ENCODE peak calls at places on chromosomes 16 and 17, in eight cellular contexts. L is D341Med; Y is Daoy; A is HAP-1; F is WTC11; I is NCI-H1092 treated with DMSO at 0.1 percent for 48 hours; S is stimulated activated CD8-positive, alpha-beta memory T cell treated with anti-CD3 and anti-CD28 coated beads, Interleukin-7, amount 100 ng/mL, for 1 hour; C is activated effector memory CD4-positive, alpha-beta T cell treated with Interleukin-2 at 50 U/mL for 16 hours. V is an unnamed sample.

GRCh38 chr17:17322516-17323510 is 19.6 kb downstream of the NT5M start:
- DNase-seq in F (no peak), I (no peak), A (no peak), Y (no peak), C (no peak), S (no peak), L (no peak), V (no peak)

GRCh38 chr16:4450921-4451619 is 23.4 kb downstream of the NMRAL1 start:
- DNase-seq in A (no peak), I (no peak), F (no peak), Y (no peak), C (no peak), L (peak; percentile 73), S (no peak), V (no peak)

GRCh38 chr17:50129946-50130777 is at the start of gene SAMD14:
- DNase-seq in I (no peak), F (no peak), Y (peak; percentile 41), L (peak; percentile 81), S (no peak), A (no peak), C (no peak), V (no peak)

GRCh38 chr16:58733671-58734458 is at the start of gene GOT2:
- DNase-seq in S (peak; percentile 62), F (peak; percentile 83), L (peak; percentile 90), A (peak; percentile 84), I (peak; percentile 87), C (peak; percentile 74), Y (peak; percentile 90), V (peak; percentile 82)

GRCh38 chr16:23343643-23344612 is 41.8 kb downstream of the SCNN1B start:
- DNase-seq in L (no peak), Y (no peak), S (no peak), C (no peak), A (no peak), F (no peak), I (no peak), V (no peak)

GRCh38 chr17:81206166-81206565 is 16.6 kb downstream of the CEP131 start:
- DNase-seq in A (no peak), I (no peak), S (no peak), F (no peak), L (peak; percentile 75), Y (no peak), C (no peak), V (no peak)

GRCh38 chr17:13003454-13003851 is 14.4 kb downstream of the ELAC2 start:
- DNase-seq in L (no peak), S (no peak), C (no peak), Y (no peak), F (no peak), I (no peak), A (no peak), V (no peak)

GRCh38 chr16:55965099-55965498 is 89.9 kb upstream of the CES5A start:
- DNase-seq in F (no peak), L (no peak), I (no peak), C (no peak), A (no peak), S (no peak), Y (no peak), V (no peak)

GRCh38 chr17:19737305-19738072 is 10.6 kb downstream of the ALDH3A1 start:
- DNase-seq in Y (no peak), F (no peak), A (no peak), S (no peak), I (no peak), C (no peak), L (no peak), V (no peak)

GRCh38 chr17:78818932-78819331 is 21.7 kb downstream of the USP36 start:
- DNase-seq in F (no peak), I (no peak), S (no peak), C (peak; percentile 47), Y (no peak), L (no peak), A (no peak), V (no peak)

GRCh38 chr17:32803544-32803943 is 73.4 kb downstream of the MYO1D start:
- DNase-seq in L (no peak), F (no peak), I (no peak), C (no peak), Y (no peak), S (no peak), A (no peak), V (no peak)

GRCh38 chr17:15392326-15392739 is 50.9 kb upstream of the TEKT3 start:
- DNase-seq in C (no peak), I (no peak), A (no peak), F (no peak), S (no peak), L (no peak), Y (peak; percentile 83), V (no peak)

GRCh38 chr16:64952177-64952576 is 169.7 kb downstream of the CDH11 start:
- DNase-seq in A (no peak), I (no peak), F (no peak), S (no peak), L (no peak), C (no peak), Y (peak; percentile 35), V (no peak)